ENCODE peak calls at places on chromosomes 12 and 14, in five cellular contexts. B is SK-N-SH, U is left ventricle myocardium inferior, F is GM12865, Q is prostate gland. H is an unnamed sample.

GRCh38 chr12:98373019-98373554 is 142.3 kb upstream of the TMPO start:
- DNase-seq in B (peak), U (no peak), F (peak), Q (no peak), H (peak)

GRCh38 chr12:95169368-95169767 is 47.9 kb downstream of the FGD6 start:
- DNase-seq in Q (no peak), B (no peak), U (no peak), F (no peak), H (no peak)

GRCh38 chr14:89688520-89688919 is 266.0 kb downstream of the EFCAB11 start:
- DNase-seq in F (no peak), B (no peak), U (no peak), Q (no peak), H (no peak)

GRCh38 chr12:90091809-90092208 is 383.2 kb upstream of the ATP2B1 start:
- DNase-seq in U (no peak), B (no peak), Q (no peak), F (no peak), H (no peak)

GRCh38 chr14:95046711-95047681 is 110.3 kb downstream of the DICER1 start:
- DNase-seq in B (no peak), Q (peak), F (no peak), U (no peak), H (no peak)

GRCh38 chr14:103391048-103391447 is 5.8 kb downstream of the MARK3 start:
- DNase-seq in U (no peak), F (peak), Q (no peak), B (peak), H (peak)

GRCh38 chr14:96717116-96717515 is 80.1 kb upstream of the VRK1 start:
- DNase-seq in F (no peak), Q (no peak), U (no peak), B (no peak), H (no peak)

GRCh38 chr12:3791475-3791874 is 38.6 kb upstream of the CRACR2A start:
- DNase-seq in F (no peak), Q (peak), B (no peak), U (no peak), H (no peak)

GRCh38 chr14:34423445-34423844 is 38.6 kb downstream of the SPTSSA start:
- DNase-seq in Q (no peak), B (peak), U (no peak), F (no peak), H (peak)

GRCh38 chr12:11765817-11766794 is 116.6 kb downstream of the ETV6 start:
- DNase-seq in F (peak), B (no peak), U (no peak), Q (no peak), H (no peak)

GRCh38 chr14:103896578-103896977 is 31.7 kb upstream of the TDRD9 start:
- DNase-seq in B (peak), Q (no peak), F (no peak), U (no peak), H (no peak)

GRCh38 chr12:126353604-126354003 is 1288.4 kb downstream of the AACS start:
- DNase-seq in Q (no peak), B (no peak), U (no peak), F (no peak), H (no peak)

GRCh38 chr12:104232609-104233280 is 17.2 kb downstream of the TXNRD1 start:
- DNase-seq in Q (no peak), F (no peak), B (no peak), U (no peak), H (no peak)

GRCh38 chr12:68784015-68784414 is 24.0 kb upstream of the MDM2 start:
- DNase-seq in U (no peak), B (no peak), F (no peak), Q (no peak), H (no peak)

GRCh38 chr14:23055147-23055550 is 2.2 kb downstream of the CDH24 start:
- DNase-seq in U (no peak), B (no peak), Q (no peak), F (no peak), H (no peak)

GRCh38 chr14:23080474-23080873 is 14.5 kb downstream of the ACIN1 start:
- DNase-seq in U (no peak), F (no peak), Q (no peak), B (no peak), H (no peak)

GRCh38 chr12:80778005-80778541 is 61.4 kb downstream of the MYF5 start:
- DNase-seq in F (peak), U (peak), B (peak), Q (peak), H (peak)

GRCh38 chr12:54306925-54307731 is 6.3 kb upstream of the NFE2 start:
- DNase-seq in U (peak), Q (peak), F (no peak), B (peak), H (peak)

GRCh38 chr12:124386661-124387509 is 92.0 kb downstream of the RFLNA start:
- DNase-seq in U (peak), F (no peak), Q (no peak), B (no peak), H (no peak)

GRCh38 chr14:88791629-88792571 is 853 bp downstream of the EML5 start:
- DNase-seq in Q (peak), F (peak), U (no peak), B (peak), H (peak)

GRCh38 chr12:56221233-56221756 is 427 bp downstream of the RNF41 start:
- DNase-seq in B (peak), F (no peak), U (peak), Q (peak), H (peak)

GRCh38 chr12:4267904-4268548 is 5.5 kb upstream of the CCND2 start:
- DNase-seq in B (no peak), Q (no peak), F (no peak), U (no peak), H (no peak)

GRCh38 chr12:89542912-89543592 is 17.2 kb upstream of the POC1B start:
- DNase-seq in B (peak), Q (peak), F (peak), U (peak), H (peak)

GRCh38 chr12:107622005-107622404 is 63.6 kb upstream of the PWP1 start:
- DNase-seq in Q (no peak), F (peak), B (peak), U (no peak), H (peak)

GRCh38 chr12:54661048-54661447 is 12.9 kb upstream of the DCD start:
- DNase-seq in Q (no peak), U (no peak), B (no peak), F (peak), H (no peak)

GRCh38 chr14:60656755-60657608 is 7.7 kb upstream of the SIX1 start:
- DNase-seq in F (peak), B (peak), Q (peak), U (no peak), H (peak)

GRCh38 chr14:96497087-96497486 is 5.1 kb upstream of the PAPOLA start:
- DNase-seq in Q (no peak), B (no peak), F (peak), U (no peak), H (no peak)

GRCh38 chr12:69066420-69067373 is 133.7 kb upstream of the CPM start:
- DNase-seq in B (no peak), U (no peak), F (no peak), Q (no peak), H (no peak)

GRCh38 chr14:25150934-25151790 is 101.2 kb upstream of the STXBP6 start:
- DNase-seq in B (peak), U (no peak), Q (no peak), F (peak), H (no peak)

GRCh38 chr12:113371808-113372207 is 13.4 kb downstream of the PLBD2 start:
- DNase-seq in U (no peak), B (no peak), Q (no peak), F (no peak), H (no peak)

GRCh38 chr14:74437654-74438053 is 11.6 kb upstream of the SYNDIG1L start:
- DNase-seq in U (no peak), F (no peak), B (no peak), Q (no peak), H (no peak)

GRCh38 chr14:54625158-54625557 is 58.2 kb downstream of the SAMD4A start:
- DNase-seq in Q (no peak), U (no peak), F (no peak), B (no peak), H (no peak)

GRCh38 chr12:78671295-78671694 is 193.3 kb upstream of the SYT1 start:
- DNase-seq in F (no peak), B (no peak), Q (no peak), U (no peak), H (no peak)

GRCh38 chr14:102316048-102316745 is 3.3 kb upstream of the ZNF839 start:
- DNase-seq in B (no peak), U (no peak), Q (peak), F (peak), H (peak)

GRCh38 chr12:92544321-92544720 is 158.5 kb upstream of the PLEKHG7 start:
- DNase-seq in Q (no peak), U (no peak), B (no peak), F (peak), H (no peak)

GRCh38 chr12:51890511-51891171 is 2.7 kb downstream of the ANKRD33 start:
- DNase-seq in Q (no peak), F (no peak), U (no peak), B (peak), H (no peak)

GRCh38 chr12:51887476-51888315 is at the start of gene ANKRD33:
- DNase-seq in B (peak), U (no peak), Q (no peak), F (no peak), H (no peak)

GRCh38 chr12:51890135-51890464 is 2.2 kb downstream of the ANKRD33 start:
- DNase-seq in Q (no peak), U (no peak), B (peak), F (no peak), H (no peak)

GRCh38 chr12:51888316-51889215 is 663 bp downstream of the ANKRD33 start:
- DNase-seq in B (peak), F (no peak), Q (no peak), U (no peak), H (no peak)

GRCh38 chr12:51889216-51890134 is 1.6 kb downstream of the ANKRD33 start:
- DNase-seq in F (no peak), Q (no peak), B (peak), U (no peak), H (no peak)
- TF ChIP-seq CTCF in F (no peak), Q (no peak), B (peak), U (peak), H (peak)

GRCh38 chr14:106378191-106378590 is 851.8 kb downstream of the TMEM121 start:
- DNase-seq in F (no peak), B (peak), U (no peak), Q (no peak), H (no peak)
- TF ChIP-seq CTCF in F (peak), B (peak), U (no peak), Q (no peak), H (peak)

GRCh38 chr14:75518625-75519024 is 3.6 kb upstream of the BATF start:
- DNase-seq in F (peak), U (no peak), B (no peak), Q (no peak), H (no peak)
- TF ChIP-seq CTCF in F (peak), U (peak), B (peak), Q (peak), H (peak)

GRCh38 chr14:100140452-100141132 is 18.9 kb downstream of the DEGS2 start:
- DNase-seq in B (no peak), U (no peak), Q (no peak), F (no peak), H (no peak)
- TF ChIP-seq CTCF in B (no peak), U (no peak), Q (no peak), F (no peak), H (peak)

DNA sequence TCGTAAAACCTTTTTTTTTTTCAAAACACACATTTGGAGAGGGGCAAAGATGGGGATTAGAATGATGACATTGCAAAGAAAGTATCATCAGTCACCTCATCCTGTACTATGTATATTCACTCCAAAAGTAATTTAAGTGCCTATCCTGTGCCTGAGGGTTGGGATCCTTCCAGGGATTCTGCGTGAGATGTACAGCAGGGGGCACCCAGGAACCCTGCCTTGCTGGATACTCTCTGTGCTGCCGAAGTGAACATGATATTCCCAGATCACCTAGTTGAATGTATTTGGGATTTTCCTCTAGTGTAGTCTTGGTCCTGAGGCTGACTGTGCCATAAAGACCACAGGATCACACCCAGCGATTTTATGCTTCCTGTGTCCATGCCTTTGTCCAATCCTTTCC is 372.7 kb downstream of the IPO8 start:
- DNase-seq in Q (no peak), F (no peak), B (no peak), U (no peak), H (no peak)
- TF ChIP-seq CTCF in Q (no peak), F (no peak), B (peak), U (peak), H (peak)

DNA sequence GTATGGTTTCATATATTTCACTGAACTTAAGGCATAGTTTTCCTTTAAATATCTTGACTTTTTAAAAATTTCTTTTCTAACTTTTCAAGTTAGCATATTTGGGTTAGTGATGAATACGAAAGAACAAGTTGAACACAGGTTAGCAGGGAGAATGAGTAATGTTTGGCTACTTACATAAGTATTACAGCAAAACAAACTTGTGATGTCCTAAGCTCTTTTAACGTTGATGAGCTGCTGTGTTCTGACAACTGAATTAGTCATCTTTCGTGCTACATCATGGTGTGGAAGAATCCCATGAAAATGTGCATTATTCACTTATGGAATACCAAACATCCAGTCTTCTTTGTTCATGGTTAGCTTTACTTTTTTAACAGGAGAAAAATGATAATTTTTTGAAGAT is 36.3 kb upstream of the PDZRN4 start:
- DNase-seq in B (no peak), F (no peak), U (no peak), Q (no peak), H (no peak)
- TF ChIP-seq CTCF in B (no peak), F (no peak), U (no peak), Q (no peak), H (no peak)

H was measured in BE2C.